ENCODE peak calls at places on chromosomes 3 and 15, in four cellular contexts. H, G, M and V are unnamed samples.

GRCh38 chr15:56524915-56525314 is 60.0 kb upstream of the MNS1 start:
- DNase-seq in G (no peak), M (peak; percentile 83), H (no peak), V (no peak)

GRCh38 chr3:74214286-74214685 is 400.2 kb downstream of the CNTN3 start:
- DNase-seq in H (no peak), G (no peak), M (no peak), V (no peak)

GRCh38 chr15:23642413-23643044 is 5.1 kb downstream of the MAGEL2 start:
- DNase-seq in G (peak; percentile 50), H (peak; percentile 57), M (peak; percentile 53), V (peak; percentile 72)

GRCh38 chr3:124260206-124260915 is 268.4 kb upstream of the ROPN1 start:
- DNase-seq in H (no peak), G (peak; percentile 27), M (peak; percentile 80), V (peak; percentile 78)

GRCh38 chr3:124671123-124671522 is 59.1 kb upstream of the UMPS start:
- DNase-seq in H (no peak), G (no peak), M (no peak), V (no peak)

GRCh38 chr3:7517979-7518378 is 657.1 kb downstream of the GRM7 start:
- DNase-seq in M (no peak), H (no peak), G (no peak), V (no peak)

GRCh38 chr3:46675843-46676567 is 17.5 kb downstream of the ALS2CL start:
- DNase-seq in G (no peak), H (no peak), M (peak; percentile 8), V (peak; percentile 65)

GRCh38 chr3:64595253-64595694 is 92.5 kb downstream of the ADAMTS9 start:
- DNase-seq in G (peak; percentile 14), H (no peak), M (no peak), V (no peak)

GRCh38 chr15:41658689-41659088 is 1.5 kb upstream of the MGA start:
- DNase-seq in M (no peak), G (no peak), H (no peak), V (no peak)

GRCh38 chr3:50125541-50126286 is 29.4 kb upstream of the SEMA3F start:
- DNase-seq in H (no peak), M (no peak), G (no peak), V (no peak)

GRCh38 chr15:59227021-59227420 is 20.4 kb downstream of the LDHAL6B start:
- DNase-seq in H (no peak), M (no peak), G (no peak), V (no peak)

GRCh38 chr15:65833501-65834220 is 35.6 kb upstream of the RAB11A start:
- DNase-seq in H (no peak), G (no peak), M (no peak), V (no peak)

GRCh38 chr3:158863247-158863646 is 61.4 kb downstream of the MFSD1 start:
- DNase-seq in M (no peak), G (no peak), H (no peak), V (no peak)

GRCh38 chr3:3107858-3108257 is 2.3 kb downstream of the IL5RA start:
- DNase-seq in M (no peak), H (no peak), G (no peak), V (no peak)

GRCh38 chr3:126524429-126524988 is 554 bp downstream of the CHST13 start:
- DNase-seq in H (no peak), M (peak; percentile 62), G (peak; percentile 64), V (no peak)

GRCh38 chr3:81463761-81464160 is 297.7 kb downstream of the GBE1 start:
- DNase-seq in H (no peak), G (no peak), M (no peak), V (no peak)

GRCh38 chr3:190862209-190863118 is at the start of gene GMNC:
- DNase-seq in H (peak; percentile 70), G (peak; percentile 70), M (peak; percentile 73), V (peak; percentile 63)

GRCh38 chr3:181901626-181902025 is 189.9 kb downstream of the SOX2 start:
- DNase-seq in G (no peak), M (no peak), H (no peak), V (no peak)

GRCh38 chr3:10839167-10839566 is 23.1 kb downstream of the SLC6A11 start:
- DNase-seq in M (no peak), G (no peak), H (no peak), V (no peak)

GRCh38 chr15:88615303-88616107 is 5.6 kb upstream of the AEN start:
- DNase-seq in M (no peak), G (peak; percentile 88), H (no peak), V (no peak)

GRCh38 chr3:115819785-115820384 is 196.6 kb downstream of the GAP43 start:
- DNase-seq in H (peak; percentile 59), M (peak; percentile 79), G (peak; percentile 80), V (peak; percentile 21)

GRCh38 chr3:30440147-30440604 is 166.2 kb upstream of the TGFBR2 start:
- DNase-seq in H (no peak), G (no peak), M (peak; percentile 17), V (no peak)

GRCh38 chr3:156642750-156643728 is 31.4 kb upstream of the TIPARP start:
- DNase-seq in H (no peak), G (no peak), M (no peak), V (no peak)

GRCh38 chr3:9340450-9341009 is 22.3 kb upstream of the THUMPD3 start:
- DNase-seq in M (peak; percentile 65), H (no peak), G (peak; percentile 40), V (peak; percentile 49)

GRCh38 chr15:77568960-77569646 is 63.6 kb downstream of the LINGO1 start:
- DNase-seq in H (peak; percentile 42), M (no peak), G (no peak), V (no peak)

GRCh38 chr15:66877558-66878285 is 175.7 kb downstream of the SMAD6 start:
- DNase-seq in H (peak; percentile 3), M (no peak), G (no peak), V (no peak)

GRCh38 chr15:60370804-60371700 is 26.7 kb downstream of the ANXA2 start:
- DNase-seq in M (peak; percentile 98), H (no peak), G (peak; percentile 94), V (peak; percentile 71)

GRCh38 chr3:37190667-37191066 is 16.3 kb upstream of the LRRFIP2 start:
- DNase-seq in M (no peak), G (no peak), H (no peak), V (no peak)

GRCh38 chr3:35649405-35649804 is 10.1 kb downstream of the ARPP21 start:
- DNase-seq in G (no peak), M (no peak), H (no peak), V (no peak)

GRCh38 chr3:141056716-141057115 is 5.6 kb downstream of the SPSB4 start:
- DNase-seq in H (no peak), G (no peak), M (no peak), V (no peak)

GRCh38 chr15:99845009-99845408 is 111.8 kb upstream of the LYSMD4 start:
- DNase-seq in M (no peak), G (no peak), H (no peak), V (no peak)

GRCh38 chr15:80825361-80826030 is 46.3 kb downstream of the CEMIP start:
- DNase-seq in G (no peak), M (no peak), H (no peak), V (no peak)

GRCh38 chr3:18758047-18758704 is 333.0 kb upstream of the SATB1 start:
- DNase-seq in M (peak; percentile 54), G (peak; percentile 63), H (peak; percentile 52), V (peak; percentile 1)

GRCh38 chr3:182424006-182424405 is 369.3 kb upstream of the ATP11B start:
- DNase-seq in H (no peak), G (no peak), M (no peak), V (no peak)

GRCh38 chr3:11592460-11593298 is 51.0 kb downstream of the VGLL4 start:
- DNase-seq in H (no peak), G (no peak), M (no peak), V (no peak)

GRCh38 chr3:105394177-105394576 is 27.5 kb downstream of the ALCAM start:
- DNase-seq in M (no peak), G (no peak), H (no peak), V (no peak)

GRCh38 chr15:44535509-44536297 is 1.2 kb upstream of the EIF3J start:
- DNase-seq in H (no peak), G (peak; percentile 15), M (peak; percentile 35), V (no peak)

GRCh38 chr3:5250467-5251195 is 63.1 kb downstream of the EDEM1 start:
- DNase-seq in G (no peak), H (no peak), M (no peak), V (no peak)

GRCh38 chr15:98907921-98908490 is 99.6 kb downstream of the PGPEP1L start:
- DNase-seq in G (no peak), M (peak; percentile 30), H (no peak), V (no peak)